ENCODE peak calls at places on chromosomes 1 and 21, in five cellular contexts. Q, W, I, S and F are unnamed samples.

GRCh38 chr21:34552324-34553198 is 40.6 kb upstream of the KCNE1 start:
- DNase-seq in Q (peak), W (no peak), I (no peak), S (no peak), F (no peak)

GRCh38 chr1:108049083-108049819 is 84.3 kb upstream of the VAV3 start:
- DNase-seq in Q (peak), W (no peak), I (peak), S (no peak), F (no peak)

GRCh38 chr21:27034796-27035195 is 67.9 kb upstream of the ADAMTS5 start:
- DNase-seq in Q (no peak), W (no peak), I (no peak), S (no peak), F (no peak)

GRCh38 chr1:234656070-234656875 is 46.3 kb upstream of the IRF2BP2 start:
- DNase-seq in Q (no peak), W (no peak), I (no peak), S (no peak), F (no peak)

GRCh38 chr1:10688409-10688786 is 108.0 kb downstream of the CASZ1 start:
- DNase-seq in Q (no peak), W (no peak), I (no peak), S (no peak), F (no peak)

GRCh38 chr1:111241797-111242196 is 14.3 kb downstream of the CHI3L2 start:
- DNase-seq in Q (no peak), W (no peak), I (no peak), S (no peak), F (no peak)

GRCh38 chr1:3597599-3597964 is 13.7 kb downstream of the MEGF6 start:
- DNase-seq in Q (no peak), W (no peak), I (no peak), S (no peak), F (no peak)

GRCh38 chr1:44725309-44725698 is 5.7 kb downstream of the RNU5D-1 start:
- DNase-seq in Q (no peak), W (no peak), I (no peak), S (no peak), F (no peak)

GRCh38 chr1:48019714-48020315 is 22.6 kb upstream of the TRABD2B start:
- DNase-seq in Q (no peak), W (no peak), I (no peak), S (no peak), F (no peak)

GRCh38 chr1:3135746-3136455 is 66.9 kb downstream of the PRDM16 start:
- DNase-seq in Q (no peak), W (no peak), I (no peak), S (no peak), F (no peak)

GRCh38 chr1:181094813-181095212 is 6.3 kb downstream of the IER5 start:
- DNase-seq in Q (peak), W (no peak), I (no peak), S (no peak), F (peak)

GRCh38 chr21:25801217-25802015 is 66.6 kb downstream of the GABPA start:
- DNase-seq in Q (peak), W (peak), I (peak), S (peak), F (peak)

GRCh38 chr1:28973850-28974841 is 59.8 kb downstream of the EPB41 start:
- DNase-seq in Q (peak), W (no peak), I (no peak), S (no peak), F (no peak)

GRCh38 chr1:244010599-244011211 is 40.4 kb upstream of the ZBTB18 start:
- DNase-seq in Q (peak), W (no peak), I (no peak), S (no peak), F (no peak)

GRCh38 chr21:26939532-26940181 is 27.2 kb downstream of the ADAMTS5 start:
- DNase-seq in Q (peak), W (no peak), I (no peak), S (no peak), F (peak)

GRCh38 chr1:24878775-24879742 is 51.0 kb downstream of the RUNX3 start:
- DNase-seq in Q (peak), W (no peak), I (no peak), S (no peak), F (peak)

GRCh38 chr1:14924455-14925325 is 228.9 kb upstream of the TMEM51 start:
- DNase-seq in Q (peak), W (no peak), I (peak), S (no peak), F (no peak)

GRCh38 chr1:12124693-12125421 is 41.9 kb upstream of the TNFRSF1B start:
- DNase-seq in Q (peak), W (peak), I (peak), S (peak), F (peak)

GRCh38 chr1:116182019-116182714 is 71.0 kb downstream of the MAB21L3 start:
- DNase-seq in Q (no peak), W (no peak), I (no peak), S (no peak), F (no peak)

GRCh38 chr1:58649555-58649954 is 50.3 kb downstream of the MYSM1 start:
- DNase-seq in Q (no peak), W (no peak), I (no peak), S (no peak), F (no peak)

GRCh38 chr1:5273280-5274003 is 619.0 kb downstream of the AJAP1 start:
- DNase-seq in Q (no peak), W (no peak), I (no peak), S (no peak), F (no peak)

GRCh38 chr1:217471403-217471802 is 159.5 kb downstream of the GPATCH2 start:
- DNase-seq in Q (no peak), W (no peak), I (no peak), S (no peak), F (no peak)

GRCh38 chr1:38489844-38490270 is 369.7 kb downstream of the RRAGC start:
- DNase-seq in Q (no peak), W (peak), I (peak), S (no peak), F (no peak)

GRCh38 chr1:159829822-159830455 is 3.3 kb downstream of the SLAMF8 start:
- DNase-seq in Q (peak), W (no peak), I (no peak), S (no peak), F (peak)

GRCh38 chr1:160401487-160401805 is 1.1 kb downstream of the VANGL2 start:
- DNase-seq in Q (no peak), W (no peak), I (no peak), S (no peak), F (no peak)

GRCh38 chr1:180631197-180631765 is 541 bp upstream of the XPR1 start:
- DNase-seq in Q (no peak), W (no peak), I (no peak), S (no peak), F (no peak)

GRCh38 chr21:34074283-34075098 is 1.1 kb downstream of the MRPS6 start:
- DNase-seq in Q (no peak), W (no peak), I (peak), S (no peak), F (no peak)

GRCh38 chr1:30425046-30425445 is 298.3 kb downstream of the MATN1 start:
- DNase-seq in Q (no peak), W (no peak), I (no peak), S (no peak), F (no peak)

GRCh38 chr1:192936313-192937018 is 122.7 kb downstream of the UCHL5 start:
- DNase-seq in Q (no peak), W (no peak), I (no peak), S (no peak), F (no peak)

GRCh38 chr1:64042331-64043100 is 160.9 kb upstream of the UBE2U start:
- DNase-seq in Q (peak), W (no peak), I (no peak), S (no peak), F (peak)

GRCh38 chr1:240092301-240093119 is 827 bp downstream of the FMN2 start:
- DNase-seq in Q (peak), W (peak), I (no peak), S (no peak), F (no peak)

GRCh38 chr1:10189659-10190058 is 20.7 kb upstream of the KIF1B start:
- DNase-seq in Q (no peak), W (no peak), I (no peak), S (no peak), F (no peak)

GRCh38 chr1:35808376-35809155 is 750 bp downstream of the AGO4 start:
- DNase-seq in Q (peak), W (peak), I (peak), S (no peak), F (no peak)